ENCODE peak calls at places on chromosomes 16 and 17, in four cellular contexts. C, E, B and U are unnamed samples.

GRCh38 chr17:49468827-49469385 is 26.2 kb upstream of the NGFR start:
- DNase-seq in C (no peak), E (no peak), B (no peak), U (no peak)

GRCh38 chr17:17351901-17352781 is 49.0 kb downstream of the NT5M start:
- DNase-seq in C (no peak), E (peak; percentile 48), B (no peak), U (no peak)

GRCh38 chr16:49700222-49700927 is 155.5 kb downstream of the ZNF423 start:
- DNase-seq in C (no peak), E (no peak), B (no peak), U (no peak)

GRCh38 chr17:8248751-8249607 is at the start of gene PFAS:
- DNase-seq in C (peak; percentile 93), E (peak; percentile 89), B (peak; percentile 97), U (peak; percentile 99)

GRCh38 chr17:71349908-71350600 is 770.8 kb upstream of the SOX9 start:
- DNase-seq in C (no peak), E (peak; percentile 33), B (no peak), U (no peak)

GRCh38 chr16:68839831-68840230 is 3.5 kb upstream of the TANGO6 start:
- DNase-seq in C (no peak), E (no peak), B (no peak), U (no peak)

GRCh38 chr16:89733322-89733721 is 12.0 kb downstream of the ZNF276 start:
- DNase-seq in C (no peak), E (no peak), B (no peak), U (no peak)

GRCh38 chr17:78252701-78253635 is 21.5 kb downstream of the TMEM235 start:
- DNase-seq in C (no peak), E (no peak), B (no peak), U (no peak)

GRCh38 chr16:55911616-55912015 is 36.4 kb upstream of the CES5A start:
- DNase-seq in C (no peak), E (no peak), B (no peak), U (no peak)

GRCh38 chr17:73610331-73610911 is 33.8 kb downstream of the SDK2 start:
- DNase-seq in C (no peak), E (no peak), B (no peak), U (no peak)

GRCh38 chr16:11328172-11329079 is 16.8 kb upstream of the RMI2 start:
- DNase-seq in C (no peak), E (peak; percentile 97), B (peak; percentile 44), U (peak; percentile 28)

GRCh38 chr16:17846030-17846429 is 375.3 kb upstream of the XYLT1 start:
- DNase-seq in C (no peak), E (no peak), B (no peak), U (no peak)

GRCh38 chr16:71574702-71575101 is 2.2 kb downstream of the TAT start:
- DNase-seq in C (no peak), E (no peak), B (no peak), U (no peak)